ENCODE peak calls at places on chromosomes 3 and 15, in seven cellular contexts. One of them, this sample, is unnamed.

GRCh38 chr15:84871428-84871985 is 13.0 kb upstream of the SLC28A1 start:
- DNase-seq in upper lobe of right lung: no peak
- DNase-seq in ovary: no peak
- DNase-seq in RWPE1: no peak
- DNase-seq in endothelial cell of umbilical vein: no peak
- DNase-seq in endodermal cell: no peak
- DNase-seq in kidney: no peak
- DNase-seq in this sample: no peak

GRCh38 chr3:46546896-46547440 is 19.1 kb downstream of the LRRC2 start:
- DNase-seq in endodermal cell: no peak
- DNase-seq in ovary: no peak
- DNase-seq in upper lobe of right lung: no peak
- DNase-seq in RWPE1: no peak
- DNase-seq in kidney: no peak
- DNase-seq in endothelial cell of umbilical vein: no peak
- DNase-seq in this sample: no peak

GRCh38 chr15:58065445-58066041 is at the start of gene ALDH1A2:
- DNase-seq in ovary: peak; percentile 70
- DNase-seq in endodermal cell: peak; percentile 78
- DNase-seq in kidney: peak; percentile 90
- DNase-seq in upper lobe of right lung: peak; percentile 76
- DNase-seq in endothelial cell of umbilical vein: peak; percentile 72
- DNase-seq in RWPE1: peak; percentile 8
- DNase-seq in this sample: peak; percentile 65

GRCh38 chr3:133461291-133461690 is 61.4 kb downstream of the BFSP2 start:
- DNase-seq in ovary: no peak
- DNase-seq in upper lobe of right lung: no peak
- DNase-seq in kidney: no peak
- DNase-seq in endodermal cell: no peak
- DNase-seq in RWPE1: peak; percentile 40
- DNase-seq in endothelial cell of umbilical vein: no peak
- DNase-seq in this sample: no peak

GRCh38 chr3:89145995-89146394 is 38.6 kb downstream of the EPHA3 start:
- DNase-seq in ovary: no peak
- DNase-seq in endothelial cell of umbilical vein: no peak
- DNase-seq in RWPE1: peak; percentile 50
- DNase-seq in upper lobe of right lung: no peak
- DNase-seq in endodermal cell: no peak
- DNase-seq in kidney: no peak
- DNase-seq in this sample: no peak

GRCh38 chr3:46283851-46284450 is 41.7 kb downstream of the CCR3 start:
- DNase-seq in kidney: no peak
- DNase-seq in upper lobe of right lung: no peak
- DNase-seq in endothelial cell of umbilical vein: no peak
- DNase-seq in RWPE1: no peak
- DNase-seq in ovary: no peak
- DNase-seq in endodermal cell: no peak
- DNase-seq in this sample: no peak

GRCh38 chr3:58899159-58899952 is 150.5 kb downstream of the CFAP20DC start:
- DNase-seq in upper lobe of right lung: peak; percentile 64
- DNase-seq in endothelial cell of umbilical vein: peak; percentile 80
- DNase-seq in endodermal cell: peak; percentile 47
- DNase-seq in ovary: peak; percentile 42
- DNase-seq in RWPE1: peak; percentile 1
- DNase-seq in kidney: peak; percentile 60
- DNase-seq in this sample: peak; percentile 64

GRCh38 chr3:141231923-141232861 is 567 bp downstream of the PXYLP1 start:
- DNase-seq in kidney: peak; percentile 88
- DNase-seq in endothelial cell of umbilical vein: peak; percentile 16
- DNase-seq in RWPE1: peak; percentile 35
- DNase-seq in ovary: peak; percentile 73
- DNase-seq in endodermal cell: peak; percentile 85
- DNase-seq in upper lobe of right lung: peak; percentile 81
- DNase-seq in this sample: peak; percentile 76

GRCh38 chr3:150627557-150627956 is 24.4 kb downstream of the SELENOT start:
- DNase-seq in upper lobe of right lung: no peak
- DNase-seq in ovary: no peak
- DNase-seq in kidney: no peak
- DNase-seq in endothelial cell of umbilical vein: no peak
- DNase-seq in endodermal cell: no peak
- DNase-seq in RWPE1: no peak
- DNase-seq in this sample: no peak

GRCh38 chr15:85770722-85771041 is 24.0 kb downstream of the KLHL25 start:
- DNase-seq in ovary: no peak
- DNase-seq in endothelial cell of umbilical vein: no peak
- DNase-seq in endodermal cell: no peak
- DNase-seq in RWPE1: no peak
- DNase-seq in kidney: no peak
- DNase-seq in upper lobe of right lung: no peak
- DNase-seq in this sample: no peak

GRCh38 chr3:121736112-121736511 is 13.4 kb downstream of the GOLGB1 start:
- DNase-seq in RWPE1: no peak
- DNase-seq in kidney: no peak
- DNase-seq in upper lobe of right lung: no peak
- DNase-seq in endodermal cell: no peak
- DNase-seq in endothelial cell of umbilical vein: no peak
- DNase-seq in ovary: no peak
- DNase-seq in this sample: no peak

GRCh38 chr15:74306801-74307217 is 60.6 kb downstream of the CYP11A1 start:
- DNase-seq in endodermal cell: peak; percentile 79
- DNase-seq in upper lobe of right lung: no peak
- DNase-seq in RWPE1: no peak
- DNase-seq in endothelial cell of umbilical vein: no peak
- DNase-seq in kidney: no peak
- DNase-seq in ovary: no peak
- DNase-seq in this sample: no peak

GRCh38 chr15:96330064-96330449 is 443 bp upstream of the NR2F2 start:
- DNase-seq in kidney: no peak
- DNase-seq in RWPE1: peak; percentile 64
- DNase-seq in upper lobe of right lung: no peak
- DNase-seq in endodermal cell: no peak
- DNase-seq in endothelial cell of umbilical vein: peak; percentile 80
- DNase-seq in ovary: no peak
- DNase-seq in this sample: peak; percentile 92

GRCh38 chr3:30578479-30578878 is 27.9 kb upstream of the TGFBR2 start:
- DNase-seq in endothelial cell of umbilical vein: no peak
- DNase-seq in ovary: no peak
- DNase-seq in RWPE1: peak; percentile 5
- DNase-seq in endodermal cell: no peak
- DNase-seq in upper lobe of right lung: no peak
- DNase-seq in kidney: peak; percentile 80
- DNase-seq in this sample: peak; percentile 77

GRCh38 chr3:196016485-196016884 is 65.4 kb downstream of the TFRC start:
- DNase-seq in RWPE1: peak; percentile 35
- DNase-seq in endothelial cell of umbilical vein: no peak
- DNase-seq in kidney: no peak
- DNase-seq in ovary: no peak
- DNase-seq in endodermal cell: no peak
- DNase-seq in upper lobe of right lung: no peak
- DNase-seq in this sample: no peak

GRCh38 chr3:129616713-129617112 is 10.2 kb upstream of the PLXND1 start:
- DNase-seq in kidney: peak; percentile 69
- DNase-seq in endothelial cell of umbilical vein: no peak
- DNase-seq in upper lobe of right lung: no peak
- DNase-seq in endodermal cell: no peak
- DNase-seq in RWPE1: no peak
- DNase-seq in ovary: peak; percentile 28
- DNase-seq in this sample: peak; percentile 74

GRCh38 chr3:143901105-143901504 is 52.8 kb upstream of the SLC9A9 start:
- DNase-seq in upper lobe of right lung: no peak
- DNase-seq in endothelial cell of umbilical vein: peak; percentile 43
- DNase-seq in RWPE1: peak; percentile 74
- DNase-seq in endodermal cell: no peak
- DNase-seq in ovary: no peak
- DNase-seq in kidney: no peak
- DNase-seq in this sample: no peak

GRCh38 chr15:80159811-80160569 is 7.2 kb downstream of the FAH start:
- DNase-seq in endothelial cell of umbilical vein: no peak
- DNase-seq in ovary: no peak
- DNase-seq in RWPE1: no peak
- DNase-seq in endodermal cell: no peak
- DNase-seq in upper lobe of right lung: no peak
- DNase-seq in kidney: no peak
- DNase-seq in this sample: no peak

GRCh38 chr3:189071452-189071851 is 100.3 kb upstream of the TPRG1 start:
- DNase-seq in upper lobe of right lung: no peak
- DNase-seq in endodermal cell: no peak
- DNase-seq in RWPE1: peak; percentile 58
- DNase-seq in ovary: no peak
- DNase-seq in endothelial cell of umbilical vein: no peak
- DNase-seq in kidney: no peak
- DNase-seq in this sample: no peak

GRCh38 chr15:75723847-75724660 is 11.4 kb upstream of the CSPG4 start:
- DNase-seq in RWPE1: peak; percentile 97
- DNase-seq in endothelial cell of umbilical vein: peak; percentile 84
- DNase-seq in upper lobe of right lung: peak; percentile 87
- DNase-seq in endodermal cell: peak; percentile 60
- DNase-seq in kidney: peak; percentile 96
- DNase-seq in ovary: peak; percentile 91
- DNase-seq in this sample: peak; percentile 99

GRCh38 chr15:42640103-42640502 is 64.7 kb downstream of the STARD9 start:
- DNase-seq in upper lobe of right lung: no peak
- DNase-seq in kidney: no peak
- DNase-seq in RWPE1: no peak
- DNase-seq in endodermal cell: no peak
- DNase-seq in ovary: no peak
- DNase-seq in endothelial cell of umbilical vein: no peak
- DNase-seq in this sample: no peak

GRCh38 chr15:70768247-70768883 is 5.0 kb upstream of the UACA start:
- DNase-seq in endothelial cell of umbilical vein: peak; percentile 55
- DNase-seq in kidney: no peak
- DNase-seq in RWPE1: no peak
- DNase-seq in upper lobe of right lung: no peak
- DNase-seq in ovary: no peak
- DNase-seq in endodermal cell: no peak
- DNase-seq in this sample: no peak
- H3K27ac ChIP-seq in endothelial cell of umbilical vein: peak overlapping the region; percentile 15
- H3K27ac ChIP-seq in kidney: no peak overlapping the region
- H3K27ac ChIP-seq in RWPE1: no peak overlapping the region
- H3K27ac ChIP-seq in upper lobe of right lung: peak overlapping the region; percentile 24
- H3K27ac ChIP-seq in ovary: no peak overlapping the region
- H3K27ac ChIP-seq in endodermal cell: no peak overlapping the region
- H3K27ac ChIP-seq in this sample: no peak overlapping the region

GRCh38 chr3:136149569-136150136 is 46.5 kb downstream of the MSL2 start:
- DNase-seq in ovary: no peak
- DNase-seq in kidney: no peak
- DNase-seq in endothelial cell of umbilical vein: peak; percentile 27
- DNase-seq in endodermal cell: no peak
- DNase-seq in RWPE1: no peak
- DNase-seq in upper lobe of right lung: no peak
- DNase-seq in this sample: no peak
- H3K27ac ChIP-seq in ovary: no peak overlapping the region
- H3K27ac ChIP-seq in kidney: no peak overlapping the region
- H3K27ac ChIP-seq in endothelial cell of umbilical vein: no peak overlapping the region
- H3K27ac ChIP-seq in endodermal cell: no peak overlapping the region
- H3K27ac ChIP-seq in RWPE1: no peak overlapping the region
- H3K27ac ChIP-seq in upper lobe of right lung: no peak overlapping the region
- H3K27ac ChIP-seq in this sample: peak overlapping the region; percentile 0

DNA sequence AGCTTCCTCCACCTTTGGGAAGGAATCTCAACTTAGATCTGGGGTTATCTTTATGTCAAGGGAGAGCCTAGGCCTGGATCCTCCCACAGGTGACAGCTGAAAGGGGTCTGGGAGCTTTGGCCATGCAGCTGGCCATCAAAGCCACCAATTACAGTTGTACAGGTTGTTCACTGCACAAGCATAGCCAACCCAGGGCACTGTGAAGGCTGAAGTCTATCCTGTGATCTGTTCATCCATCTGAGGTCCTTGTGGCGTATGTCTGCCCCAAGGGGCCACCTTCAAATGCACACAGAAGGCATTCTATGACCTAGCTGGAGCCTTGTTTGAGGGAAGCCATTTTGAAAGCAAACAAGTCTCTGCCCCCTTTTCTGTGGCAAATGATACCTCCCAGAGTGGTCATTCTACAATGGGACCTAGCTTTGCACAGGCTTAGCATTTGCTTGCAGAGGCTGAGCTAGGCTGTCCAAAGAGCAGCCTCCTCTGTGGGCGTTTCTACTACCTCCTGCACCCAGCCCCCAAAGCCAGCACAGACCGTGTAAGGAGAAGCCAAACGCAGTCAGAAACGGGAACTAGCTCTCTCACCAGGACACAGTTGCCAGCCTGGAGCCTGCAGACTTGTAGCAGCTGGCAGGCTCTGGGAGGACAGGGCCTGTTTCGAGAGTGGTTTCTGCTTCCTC is 157.4 kb upstream of the SMAD3 start:
- DNase-seq in endothelial cell of umbilical vein: no peak
- DNase-seq in upper lobe of right lung: peak; percentile 74
- DNase-seq in RWPE1: no peak
- DNase-seq in kidney: no peak
- DNase-seq in ovary: no peak
- DNase-seq in endodermal cell: peak; percentile 40
- DNase-seq in this sample: peak; percentile 88
- H3K27ac ChIP-seq in endothelial cell of umbilical vein: no peak overlapping the region
- H3K27ac ChIP-seq in upper lobe of right lung: peak overlapping the region; percentile 55
- H3K27ac ChIP-seq in RWPE1: no peak overlapping the region
- H3K27ac ChIP-seq in kidney: no peak overlapping the region
- H3K27ac ChIP-seq in ovary: no peak overlapping the region
- H3K27ac ChIP-seq in endodermal cell: peak overlapping the region; percentile 79
- H3K27ac ChIP-seq in this sample: peak overlapping the region; percentile 83

DNA sequence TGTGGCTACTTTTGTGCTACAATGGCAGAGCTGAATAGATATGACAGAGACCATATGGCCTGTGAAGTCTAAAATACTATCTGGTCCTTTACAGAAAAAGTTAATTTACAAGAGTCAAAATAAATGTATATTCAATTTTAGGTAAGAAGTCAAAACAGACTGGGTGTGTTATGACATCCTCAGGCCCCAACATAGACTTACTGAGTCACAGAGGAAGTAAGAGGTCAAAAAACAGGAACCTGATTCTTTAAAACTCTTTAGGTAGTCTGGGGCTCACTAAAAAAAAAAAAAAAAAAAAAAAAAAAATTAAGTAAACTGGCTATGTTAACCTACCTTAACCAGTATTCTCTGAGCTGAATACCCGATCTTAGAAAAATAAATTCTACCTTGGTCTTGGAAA is 13.1 kb downstream of the DNAAF4 start:
- DNase-seq in endodermal cell: no peak
- DNase-seq in ovary: no peak
- DNase-seq in kidney: no peak
- DNase-seq in upper lobe of right lung: no peak
- DNase-seq in RWPE1: no peak
- DNase-seq in endothelial cell of umbilical vein: peak; percentile 44
- DNase-seq in this sample: no peak
- H3K27ac ChIP-seq in endodermal cell: no peak overlapping the region
- H3K27ac ChIP-seq in ovary: no peak overlapping the region
- H3K27ac ChIP-seq in kidney: no peak overlapping the region
- H3K27ac ChIP-seq in upper lobe of right lung: peak overlapping the region; percentile 34
- H3K27ac ChIP-seq in RWPE1: no peak overlapping the region
- H3K27ac ChIP-seq in endothelial cell of umbilical vein: peak overlapping the region; percentile 21
- H3K27ac ChIP-seq in this sample: no peak overlapping the region